ENCODE peak calls at places on chromosome 18, in nine cellular contexts. N, Z, T, J, B, E, C, D and R are unnamed samples.
A peak's percentile ranks its signal among the peaks of the same experiment; 100 is the strongest.

GRCh38 chr18:28204154-28204553 is 27.2 kb upstream of the CDH2 start:
- DNase-seq in T (peak; percentile 30), J (peak; percentile 60), N (no peak), B (no peak), E (no peak), D (no peak), Z (no peak), C (no peak), R (no peak)

GRCh38 chr18:46096651-46097300 is 1.3 kb downstream of the ATP5F1A start:
- DNase-seq in D (no peak), E (no peak), N (no peak), B (no peak), J (peak; percentile 10), Z (no peak), C (no peak), T (no peak), R (no peak)

GRCh38 chr18:29123706-29124530 is 947.0 kb upstream of the CDH2 start:
- DNase-seq in B (no peak), J (peak; percentile 27), C (no peak), D (no peak), N (no peak), E (no peak), T (no peak), Z (no peak), R (no peak)

GRCh38 chr18:46053368-46054095 is 18.5 kb downstream of the PSTPIP2 start:
- DNase-seq in T (no peak), J (no peak), D (no peak), Z (no peak), C (no peak), E (no peak), N (no peak), B (no peak), R (no peak)

GRCh38 chr18:46916551-46917107 is 678 bp downstream of the PIAS2 start:
- DNase-seq in N (peak; percentile 26), J (peak; percentile 33), T (peak; percentile 10), E (peak; percentile 29), D (no peak), B (peak; percentile 18), C (peak; percentile 22), Z (no peak), R (no peak)

GRCh38 chr18:79532690-79533058 is 136.9 kb downstream of the NFATC1 start:
- DNase-seq in T (no peak), B (no peak), D (no peak), N (no peak), E (no peak), Z (no peak), J (no peak), C (no peak), R (no peak)

GRCh38 chr18:45664824-45665763 is 49.8 kb downstream of the SLC14A2 start:
- DNase-seq in J (peak; percentile 62), N (peak; percentile 44), T (peak; percentile 48), D (peak; percentile 73), E (peak; percentile 70), C (peak; percentile 61), B (peak; percentile 48), Z (peak; percentile 55), R (peak; percentile 81)

GRCh38 chr18:32958746-32959145 is 185.9 kb upstream of the KLHL14 start:
- DNase-seq in T (no peak), C (no peak), J (no peak), E (no peak), Z (no peak), D (no peak), B (no peak), N (no peak), R (no peak)

GRCh38 chr18:46720092-46720491 is 36.8 kb downstream of the ST8SIA5 start:
- DNase-seq in N (no peak), B (no peak), T (no peak), Z (no peak), E (no peak), J (no peak), D (no peak), C (no peak), R (no peak)

GRCh38 chr18:32919799-32920198 is 147.0 kb upstream of the KLHL14 start:
- DNase-seq in N (no peak), Z (no peak), T (peak; percentile 52), J (peak; percentile 79), D (peak; percentile 61), C (no peak), B (peak; percentile 30), E (peak; percentile 73), R (no peak)

GRCh38 chr18:36580874-36581750 is 247.7 kb downstream of the TPGS2 start:
- DNase-seq in E (no peak), D (no peak), T (peak; percentile 71), B (no peak), Z (no peak), J (no peak), C (no peak), N (no peak), R (no peak)

GRCh38 chr18:9575558-9575957 is 38.8 kb downstream of the PPP4R1 start:
- DNase-seq in Z (peak; percentile 76), J (peak; percentile 92), B (peak; percentile 11), T (peak; percentile 84), C (no peak), D (no peak), E (peak; percentile 27), N (no peak), R (no peak)

GRCh38 chr18:11178951-11179549 is 29.7 kb upstream of the PIEZO2 start:
- DNase-seq in C (no peak), N (no peak), E (no peak), J (no peak), B (no peak), D (no peak), Z (no peak), T (no peak), R (no peak)

GRCh38 chr18:48228301-48228715 is 180.9 kb downstream of the ZBTB7C start:
- DNase-seq in B (no peak), T (no peak), J (no peak), D (no peak), N (no peak), C (no peak), Z (no peak), E (no peak), R (no peak)

GRCh38 chr18:13222371-13223281 is 4.1 kb downstream of the LDLRAD4 start:
- DNase-seq in T (no peak), N (no peak), C (no peak), E (no peak), J (no peak), D (peak; percentile 85), Z (no peak), B (no peak), R (no peak)

GRCh38 chr18:51122266-51123045 is 75.0 kb downstream of the MEX3C start:
- DNase-seq in J (no peak), N (no peak), Z (no peak), T (no peak), C (no peak), D (no peak), E (no peak), B (no peak), R (no peak)

GRCh38 chr18:63162271-63163014 is 157.1 kb downstream of the BCL2 start:
- DNase-seq in D (no peak), N (no peak), B (no peak), E (no peak), C (no peak), J (no peak), Z (no peak), T (no peak), R (no peak)

GRCh38 chr18:74226666-74227065 is 65.1 kb downstream of the CYB5A start:
- DNase-seq in D (no peak), C (no peak), E (no peak), J (no peak), B (no peak), Z (no peak), N (no peak), T (no peak), R (no peak)

GRCh38 chr18:55272510-55273243 is 313.4 kb upstream of the CCDC68 start:
- DNase-seq in Z (no peak), E (no peak), T (no peak), N (no peak), C (no peak), B (no peak), J (peak; percentile 82), D (no peak), R (no peak)

GRCh38 chr18:50313031-50313607 is 25.6 kb upstream of the CXXC1 start:
- DNase-seq in D (no peak), N (no peak), B (no peak), J (no peak), C (no peak), Z (no peak), T (no peak), E (no peak), R (no peak)

GRCh38 chr18:6482198-6482977 is 67.7 kb upstream of the L3MBTL4 start:
- DNase-seq in B (peak; percentile 65), Z (peak; percentile 45), C (no peak), D (peak; percentile 42), N (no peak), J (peak; percentile 60), T (no peak), E (peak; percentile 87), R (no peak)

GRCh38 chr18:22709288-22710060 is 223.7 kb upstream of the RBBP8 start:
- DNase-seq in J (no peak), N (no peak), E (no peak), C (no peak), B (no peak), T (no peak), D (no peak), Z (no peak), R (no peak)

GRCh38 chr18:50331691-50332090 is 43.2 kb upstream of the SKA1 start:
- DNase-seq in B (no peak), C (no peak), J (no peak), T (no peak), D (no peak), Z (no peak), N (no peak), E (no peak), R (no peak)

GRCh38 chr18:60130289-60130688 is 230.5 kb downstream of the PMAIP1 start:
- DNase-seq in Z (peak; percentile 7), T (no peak), J (no peak), B (no peak), D (no peak), N (no peak), E (no peak), C (no peak), R (no peak)

GRCh38 chr18:54775686-54776085 is 52.6 kb upstream of the RAB27B start:
- DNase-seq in Z (peak; percentile 6), B (no peak), E (no peak), C (no peak), J (peak; percentile 75), D (no peak), N (no peak), T (peak; percentile 79), R (no peak)

GRCh38 chr18:28041366-28041765 is 135.6 kb downstream of the CDH2 start:
- DNase-seq in D (no peak), Z (no peak), T (no peak), J (peak; percentile 61), E (peak; percentile 35), C (no peak), N (no peak), B (no peak), R (no peak)

GRCh38 chr18:62634991-62635630 is 80.2 kb upstream of the PHLPP1 start:
- DNase-seq in N (no peak), B (no peak), D (no peak), E (no peak), C (no peak), T (no peak), Z (no peak), J (no peak), R (no peak)

GRCh38 chr18:39448942-39449341 is 1883.3 kb upstream of the CELF4 start:
- DNase-seq in C (no peak), Z (no peak), T (no peak), J (no peak), D (no peak), E (no peak), B (no peak), N (no peak), R (no peak)

GRCh38 chr18:23648456-23648855 is 14.3 kb downstream of the ANKRD29 start:
- DNase-seq in Z (no peak), D (no peak), J (no peak), T (no peak), E (no peak), B (no peak), C (no peak), N (no peak), R (no peak)